ENCODE peak calls at places on chromosomes 16 and 17, in five cellular contexts. One of them, this sample, is unnamed.

GRCh38 chr17:66467766-66468165 is 165.4 kb downstream of the PRKCA start:
- DNase-seq in hippocampal formation: no peak
- DNase-seq in omental fat pad: no peak
- DNase-seq in NT2/D1: no peak
- DNase-seq in GM06990: no peak
- DNase-seq in this sample: no peak

GRCh38 chr16:81403601-81404391 is 40.8 kb upstream of the CMIP start:
- DNase-seq in GM06990: peak; percentile 80
- DNase-seq in NT2/D1: peak; percentile 76
- DNase-seq in omental fat pad: peak; percentile 95
- DNase-seq in hippocampal formation: peak; percentile 73
- DNase-seq in this sample: peak; percentile 45

GRCh38 chr17:79934653-79934970 is 95.4 kb upstream of the CBX4 start:
- DNase-seq in omental fat pad: no peak
- DNase-seq in NT2/D1: no peak
- DNase-seq in GM06990: no peak
- DNase-seq in hippocampal formation: no peak
- DNase-seq in this sample: no peak

GRCh38 chr17:1267471-1267947 is 2.7 kb upstream of the BHLHA9 start:
- DNase-seq in NT2/D1: no peak
- DNase-seq in omental fat pad: no peak
- DNase-seq in GM06990: no peak
- DNase-seq in hippocampal formation: no peak
- DNase-seq in this sample: no peak

GRCh38 chr17:82668631-82669099 is 20.4 kb upstream of the WDR45B start:
- DNase-seq in omental fat pad: no peak
- DNase-seq in NT2/D1: peak; percentile 27
- DNase-seq in hippocampal formation: peak; percentile 78
- DNase-seq in GM06990: peak; percentile 51
- DNase-seq in this sample: no peak

GRCh38 chr17:27892542-27892865 is 661 bp downstream of the LYRM9 start:
- DNase-seq in NT2/D1: no peak
- DNase-seq in GM06990: no peak
- DNase-seq in hippocampal formation: no peak
- DNase-seq in omental fat pad: no peak
- DNase-seq in this sample: no peak

GRCh38 chr16:62067182-62067581 is 30.9 kb upstream of the CDH8 start:
- DNase-seq in NT2/D1: no peak
- DNase-seq in omental fat pad: no peak
- DNase-seq in GM06990: no peak
- DNase-seq in hippocampal formation: no peak
- DNase-seq in this sample: no peak

GRCh38 chr16:29962344-29962994 is 590 bp downstream of the TMEM219 start:
- DNase-seq in omental fat pad: no peak
- DNase-seq in GM06990: no peak
- DNase-seq in NT2/D1: no peak
- DNase-seq in hippocampal formation: no peak
- DNase-seq in this sample: no peak

GRCh38 chr17:2138318-2138717 is 83.4 kb downstream of the HIC1 start:
- DNase-seq in omental fat pad: no peak
- DNase-seq in NT2/D1: no peak
- DNase-seq in GM06990: peak; percentile 49
- DNase-seq in hippocampal formation: no peak
- DNase-seq in this sample: no peak

GRCh38 chr16:20307240-20307671 is 20.1 kb downstream of the GP2 start:
- DNase-seq in hippocampal formation: no peak
- DNase-seq in NT2/D1: no peak
- DNase-seq in GM06990: no peak
- DNase-seq in omental fat pad: no peak
- DNase-seq in this sample: no peak

GRCh38 chr16:57801098-57801855 is 1.0 kb downstream of the KIFC3 start:
- DNase-seq in NT2/D1: no peak
- DNase-seq in hippocampal formation: no peak
- DNase-seq in GM06990: no peak
- DNase-seq in omental fat pad: no peak
- DNase-seq in this sample: no peak

GRCh38 chr17:17541640-17542001 is 45.4 kb upstream of the RASD1 start:
- DNase-seq in hippocampal formation: no peak
- DNase-seq in omental fat pad: no peak
- DNase-seq in NT2/D1: no peak
- DNase-seq in GM06990: no peak
- DNase-seq in this sample: no peak

GRCh38 chr17:82782657-82783207 is 30.9 kb downstream of the TBCD start:
- DNase-seq in omental fat pad: no peak
- DNase-seq in hippocampal formation: no peak
- DNase-seq in GM06990: no peak
- DNase-seq in NT2/D1: no peak
- DNase-seq in this sample: no peak

GRCh38 chr17:47292206-47292605 is 31.5 kb upstream of the EFCAB13 start:
- DNase-seq in GM06990: no peak
- DNase-seq in NT2/D1: no peak
- DNase-seq in omental fat pad: no peak
- DNase-seq in hippocampal formation: no peak
- DNase-seq in this sample: no peak

This sample was measured in T-helper 22 cell.